ENCODE peak calls at places on chromosome 11, in nine cellular contexts. S, B, Q, A, W, Y, I, D and R are unnamed samples.

GRCh38 chr11:66126808-66127555 is 56.9 kb downstream of the PACS1 start:
- DNase-seq in W (peak), D (peak), I (peak), S (peak), B (peak), Q (peak), Y (no peak), A (no peak), R (peak)

GRCh38 chr11:7651140-7651551 is 22.2 kb downstream of the CYB5R2 start:
- DNase-seq in I (no peak), D (no peak), B (no peak), S (no peak), Y (no peak), W (no peak), Q (no peak), A (no peak), R (peak)

GRCh38 chr11:107359701-107360100 is 97.9 kb downstream of the CWF19L2 start:
- DNase-seq in I (no peak), B (no peak), S (no peak), W (no peak), A (no peak), Y (no peak), Q (no peak), D (no peak), R (peak)

GRCh38 chr11:12531681-12532080 is 142.5 kb upstream of the TEAD1 start:
- DNase-seq in A (no peak), Q (no peak), W (no peak), I (no peak), S (no peak), Y (no peak), B (no peak), D (no peak), R (peak)

GRCh38 chr11:109426442-109426841 is 4.5 kb downstream of the C11orf87 start:
- DNase-seq in B (peak), Y (no peak), I (no peak), S (no peak), A (no peak), D (no peak), W (no peak), Q (no peak), R (peak)

GRCh38 chr11:111446404-111447152 is 65.6 kb downstream of the BTG4 start:
- DNase-seq in S (peak), Y (peak), Q (peak), B (peak), A (peak), W (peak), I (peak), D (peak), R (peak)

GRCh38 chr11:116696381-116696941 is 76.3 kb downstream of the BUD13 start:
- DNase-seq in I (no peak), D (no peak), A (no peak), B (no peak), Y (no peak), S (no peak), W (no peak), Q (no peak), R (peak)

GRCh38 chr11:115056514-115056913 is 378.2 kb downstream of the NXPE2 start:
- DNase-seq in Q (no peak), Y (no peak), I (no peak), S (no peak), D (no peak), B (no peak), W (no peak), A (no peak), R (no peak)

GRCh38 chr11:83865636-83866461 is 579.7 kb upstream of the CCDC90B start:
- DNase-seq in Q (no peak), D (no peak), W (no peak), I (no peak), B (no peak), S (no peak), Y (no peak), A (no peak), R (peak)